ENCODE peak calls at places on chromosomes 12 and 14, in ten cellular contexts. I is Peyer's patch, D is activated T-helper 1 cell treated with Interleukin-2 at 50 U/mL for 16 hours, K is ACHN, C is right lobe of liver, M is immature natural killer cell, Y is HFFc6, P is RWPE1, G is HuH-7, L is MCF 10A. Q is an unnamed sample.

GRCh38 chr12:6964605-6965025 is 5.8 kb downstream of the PHB2 start:
- DNase-seq in M (no peak), L (no peak), P (no peak), K (no peak), Y (no peak), I (no peak), G (no peak), C (no peak), D (no peak), Q (no peak)

GRCh38 chr12:57001448-57001906 is 4.9 kb downstream of the ZBTB39 start:
- DNase-seq in M (peak), I (peak), K (peak), D (peak), C (peak), G (peak), P (peak), L (peak), Y (peak), Q (peak)

GRCh38 chr12:50764861-50765324 is 992 bp downstream of the ATF1 start:
- DNase-seq in I (peak), K (peak), D (peak), G (peak), M (no peak), L (peak), Y (peak), P (peak), C (peak), Q (peak)

GRCh38 chr12:57235012-57235727 is 5.7 kb downstream of the SHMT2 start:
- DNase-seq in K (no peak), M (no peak), P (no peak), I (no peak), Y (no peak), L (no peak), G (no peak), C (peak), D (no peak), Q (no peak)

GRCh38 chr12:81010641-81011040 is 67.2 kb upstream of the ACSS3 start:
- DNase-seq in L (no peak), I (no peak), Y (no peak), P (no peak), M (no peak), G (no peak), K (no peak), C (no peak), D (no peak), Q (no peak)

GRCh38 chr12:120584343-120585149 is 3.3 kb upstream of the POP5 start:
- DNase-seq in M (peak), I (peak), D (peak), P (peak), Y (no peak), C (peak), G (peak), L (peak), K (peak), Q (no peak)

GRCh38 chr12:132055535-132056096 is 88.5 kb downstream of the DDX51 start:
- DNase-seq in D (no peak), Y (no peak), P (no peak), K (no peak), G (no peak), I (no peak), L (no peak), C (no peak), M (no peak), Q (no peak)

GRCh38 chr12:13258212-13258611 is 61.7 kb downstream of the EMP1 start:
- DNase-seq in D (no peak), G (no peak), Y (no peak), I (no peak), P (no peak), M (no peak), C (no peak), K (no peak), L (no peak), Q (no peak)

GRCh38 chr12:48973084-48973483 is 1.5 kb upstream of the WNT10B start:
- DNase-seq in I (no peak), P (no peak), M (no peak), Y (no peak), D (no peak), G (no peak), C (no peak), K (no peak), L (no peak), Q (no peak)

GRCh38 chr12:58502236-58502635 is 418.1 kb downstream of the LRIG3 start:
- DNase-seq in C (no peak), Y (no peak), M (no peak), P (no peak), K (no peak), I (no peak), L (no peak), G (peak), D (no peak), Q (no peak)

GRCh38 chr14:71320734-71321555 is 413.7 kb downstream of the PCNX1 start:
- DNase-seq in M (peak), I (peak), Y (peak), D (peak), P (peak), C (peak), K (peak), G (no peak), L (peak), Q (peak)

GRCh38 chr14:72479471-72479931 is 414.4 kb downstream of the DPF3 start:
- DNase-seq in I (no peak), P (no peak), M (no peak), Y (no peak), L (peak), D (no peak), G (no peak), K (no peak), C (no peak), Q (no peak)

GRCh38 chr12:66044731-66045130 is 85.8 kb downstream of the LLPH start:
- DNase-seq in K (no peak), I (no peak), L (peak), M (no peak), C (no peak), D (no peak), P (peak), Y (peak), G (no peak), Q (peak)

GRCh38 chr12:106418970-106419369 is 61.4 kb downstream of the POLR3B start:
- DNase-seq in P (no peak), D (no peak), I (no peak), M (no peak), L (no peak), Y (no peak), K (peak), C (no peak), G (no peak), Q (no peak)

GRCh38 chr12:115752913-115753726 is 524.4 kb downstream of the MED13L start:
- DNase-seq in G (peak), P (peak), M (no peak), D (no peak), I (no peak), Y (peak), C (no peak), L (peak), K (peak), Q (peak)

GRCh38 chr12:103657331-103657730 is 70.3 kb downstream of the STAB2 start:
- DNase-seq in G (no peak), I (no peak), D (no peak), M (no peak), K (no peak), P (peak), C (no peak), Y (peak), L (peak), Q (no peak)

GRCh38 chr12:108597559-108598471 is at the start of gene TMEM119:
- DNase-seq in C (no peak), K (no peak), G (no peak), D (no peak), M (no peak), L (no peak), P (no peak), I (no peak), Y (no peak), Q (no peak)

GRCh38 chr14:100556936-100557505 is 30.2 kb downstream of the BEGAIN start:
- DNase-seq in D (no peak), L (no peak), K (no peak), M (no peak), P (no peak), C (no peak), I (no peak), G (no peak), Y (no peak), Q (no peak)